ENCODE peak calls at places on chromosome 3, in ten cellular contexts. Z, I, Q, C, H, V, R, Y, F and N are unnamed samples.

GRCh38 chr3:126158016-126158911 is 22.1 kb downstream of the ALDH1L1 start:
- DNase-seq in Z (no peak), I (no peak), Q (no peak), C (no peak), H (no peak), V (no peak), R (no peak), Y (no peak), F (no peak), N (no peak)

GRCh38 chr3:141448606-141449216 is 38.1 kb upstream of the RASA2 start:
- DNase-seq in Z (no peak), I (no peak), Q (no peak), C (peak; percentile 55), H (no peak), V (no peak), R (no peak), Y (no peak), F (no peak), N (no peak)

GRCh38 chr3:106862067-106862466 is 515.2 kb upstream of the CCDC54 start:
- DNase-seq in Z (peak; percentile 59), I (no peak), Q (no peak), C (peak; percentile 63), H (no peak), V (no peak), R (no peak), Y (no peak), F (peak; percentile 66), N (no peak)

GRCh38 chr3:23442598-23443383 is 239.7 kb downstream of the UBE2E2 start:
- DNase-seq in Z (peak; percentile 39), I (no peak), Q (no peak), C (peak; percentile 42), H (no peak), V (no peak), R (no peak), Y (no peak), F (peak; percentile 80), N (peak; percentile 44)

GRCh38 chr3:191775451-191776233 is 314.7 kb downstream of the PYDC2 start:
- DNase-seq in Z (peak; percentile 44), I (no peak), Q (no peak), C (peak; percentile 83), H (no peak), V (no peak), R (no peak), Y (no peak), F (peak; percentile 89), N (no peak)

GRCh38 chr3:106119691-106120090 is 250.9 kb upstream of the CBLB start:
- DNase-seq in Z (peak; percentile 33), I (no peak), Q (no peak), C (peak; percentile 37), H (no peak), V (no peak), R (no peak), Y (no peak), F (peak; percentile 54), N (no peak)

GRCh38 chr3:150215616-150216015 is 192.5 kb upstream of the TSC22D2 start:
- DNase-seq in Z (no peak), I (no peak), Q (no peak), C (peak; percentile 30), H (no peak), V (no peak), R (no peak), Y (no peak), F (peak; percentile 61), N (no peak)

GRCh38 chr3:74861211-74861610 is 246.8 kb upstream of the CNTN3 start:
- DNase-seq in Z (no peak), I (no peak), Q (no peak), C (no peak), H (no peak), V (no peak), R (no peak), Y (no peak), F (no peak), N (no peak)